ENCODE peak calls at places on chromosome X, in four cellular contexts. One of them, this sample, is unnamed.

GRCh38 chrX:38166478-38167083 is 54.1 kb downstream of the SRPX start:
- DNase-seq in GM12878: no peak
- DNase-seq in sigmoid colon: no peak
- DNase-seq in heart left ventricle: no peak
- DNase-seq in this sample: no peak

GRCh38 chrX:134396174-134396573 is 63.8 kb upstream of the HPRT1 start:
- DNase-seq in sigmoid colon: no peak
- DNase-seq in heart left ventricle: no peak
- DNase-seq in GM12878: no peak
- DNase-seq in this sample: no peak

GRCh38 chrX:74349387-74349786 is 45.4 kb downstream of the ZCCHC13 start:
- DNase-seq in heart left ventricle: no peak
- DNase-seq in GM12878: no peak
- DNase-seq in sigmoid colon: no peak
- DNase-seq in this sample: no peak

GRCh38 chrX:38870386-38870895 is 69.2 kb downstream of the MID1IP1 start:
- DNase-seq in sigmoid colon: no peak
- DNase-seq in GM12878: no peak
- DNase-seq in heart left ventricle: no peak
- DNase-seq in this sample: no peak

GRCh38 chrX:8868070-8868795 is 67.0 kb upstream of the FAM9A start:
- DNase-seq in GM12878: no peak
- DNase-seq in heart left ventricle: no peak
- DNase-seq in sigmoid colon: no peak
- DNase-seq in this sample: no peak

GRCh38 chrX:74923942-74924448 is 1.3 kb downstream of the NEXMIF start:
- DNase-seq in heart left ventricle: no peak
- DNase-seq in sigmoid colon: peak
- DNase-seq in GM12878: no peak
- DNase-seq in this sample: no peak

GRCh38 chrX:133859860-133860259 is 125.5 kb downstream of the GPC3 start:
- DNase-seq in sigmoid colon: no peak
- DNase-seq in GM12878: no peak
- DNase-seq in heart left ventricle: no peak
- DNase-seq in this sample: no peak

GRCh38 chrX:48834383-48834709 is 1.1 kb downstream of the PCSK1N start:
- DNase-seq in GM12878: no peak
- DNase-seq in sigmoid colon: no peak
- DNase-seq in heart left ventricle: no peak
- DNase-seq in this sample: no peak

GRCh38 chrX:70423937-70424336 is 823 bp downstream of the GDPD2 start:
- DNase-seq in heart left ventricle: no peak
- DNase-seq in sigmoid colon: no peak
- DNase-seq in GM12878: no peak
- DNase-seq in this sample: no peak

GRCh38 chrX:116881961-116882360 is 419.2 kb upstream of the CT83 start:
- DNase-seq in GM12878: no peak
- DNase-seq in heart left ventricle: no peak
- DNase-seq in sigmoid colon: no peak
- DNase-seq in this sample: no peak

GRCh38 chrX:134161162-134161561 is 75.8 kb upstream of the CCDC160 start:
- DNase-seq in GM12878: no peak
- DNase-seq in heart left ventricle: no peak
- DNase-seq in sigmoid colon: no peak
- DNase-seq in this sample: no peak

GRCh38 chrX:33183366-33183765 is 28.0 kb downstream of the DMD start:
- DNase-seq in heart left ventricle: peak
- DNase-seq in GM12878: no peak
- DNase-seq in sigmoid colon: peak
- DNase-seq in this sample: no peak

GRCh38 chrX:16678689-16679088 is 28.7 kb downstream of the S100G start:
- DNase-seq in heart left ventricle: no peak
- DNase-seq in sigmoid colon: no peak
- DNase-seq in GM12878: no peak
- DNase-seq in this sample: no peak

GRCh38 chrX:18941896-18942295 is 42.0 kb downstream of the PHKA2 start:
- DNase-seq in heart left ventricle: no peak
- DNase-seq in sigmoid colon: no peak
- DNase-seq in GM12878: no peak
- DNase-seq in this sample: no peak

GRCh38 chrX:18900401-18900976 is 83.4 kb downstream of the PHKA2 start:
- DNase-seq in heart left ventricle: no peak
- DNase-seq in GM12878: no peak
- DNase-seq in sigmoid colon: no peak
- DNase-seq in this sample: no peak

GRCh38 chrX:12770440-12770839 is 20.8 kb upstream of the PRPS2 start:
- DNase-seq in sigmoid colon: no peak
- DNase-seq in heart left ventricle: no peak
- DNase-seq in GM12878: no peak
- DNase-seq in this sample: no peak

GRCh38 chrX:38061335-38061734 is 55.0 kb downstream of the SYTL5 start:
- DNase-seq in heart left ventricle: no peak
- DNase-seq in sigmoid colon: no peak
- DNase-seq in GM12878: no peak
- DNase-seq in this sample: no peak

GRCh38 chrX:65697915-65698796 is 30.7 kb downstream of the MSN start:
- DNase-seq in sigmoid colon: no peak
- DNase-seq in heart left ventricle: peak
- DNase-seq in GM12878: peak
- DNase-seq in this sample: no peak

GRCh38 chrX:87941841-87942240 is 424.2 kb downstream of the KLHL4 start:
- DNase-seq in GM12878: no peak
- DNase-seq in heart left ventricle: no peak
- DNase-seq in sigmoid colon: no peak
- DNase-seq in this sample: no peak

GRCh38 chrX:103376979-103377324 is 614 bp downstream of the BEX3 start:
- DNase-seq in sigmoid colon: no peak
- DNase-seq in heart left ventricle: no peak
- DNase-seq in GM12878: no peak
- DNase-seq in this sample: no peak

GRCh38 chrX:74613350-74614192 is 853 bp downstream of the RLIM start:
- DNase-seq in GM12878: no peak
- DNase-seq in heart left ventricle: no peak
- DNase-seq in sigmoid colon: no peak
- DNase-seq in this sample: no peak

GRCh38 chrX:69289839-69290123 is 124.5 kb upstream of the PJA1 start:
- DNase-seq in GM12878: no peak
- DNase-seq in sigmoid colon: no peak
- DNase-seq in heart left ventricle: no peak
- DNase-seq in this sample: no peak

GRCh38 chrX:136146614-136147319 is 566 bp upstream of the FHL1 start:
- DNase-seq in GM12878: no peak
- DNase-seq in sigmoid colon: no peak
- DNase-seq in heart left ventricle: peak
- DNase-seq in this sample: no peak

GRCh38 chrX:9562851-9563250 is 98.0 kb downstream of the TBL1X start:
- DNase-seq in sigmoid colon: no peak
- DNase-seq in GM12878: no peak
- DNase-seq in heart left ventricle: peak
- DNase-seq in this sample: no peak

GRCh38 chrX:99468993-99469392 is 941.1 kb downstream of the PCDH19 start:
- DNase-seq in sigmoid colon: no peak
- DNase-seq in GM12878: no peak
- DNase-seq in heart left ventricle: no peak
- DNase-seq in this sample: no peak

GRCh38 chrX:12954376-12954775 is 20.5 kb upstream of the TMSB4X start:
- DNase-seq in heart left ventricle: no peak
- DNase-seq in GM12878: no peak
- DNase-seq in sigmoid colon: no peak
- DNase-seq in this sample: no peak

GRCh38 chrX:133985164-133986007 is at the start of gene GPC3:
- DNase-seq in sigmoid colon: peak
- DNase-seq in heart left ventricle: peak
- DNase-seq in GM12878: no peak
- DNase-seq in this sample: no peak

GRCh38 chrX:39674771-39675553 is 422.8 kb downstream of the BCOR start:
- DNase-seq in GM12878: no peak
- DNase-seq in heart left ventricle: no peak
- DNase-seq in sigmoid colon: no peak
- DNase-seq in this sample: no peak

GRCh38 chrX:54042609-54043010 is 1.7 kb downstream of the PHF8 start:
- DNase-seq in GM12878: no peak
- DNase-seq in sigmoid colon: peak
- DNase-seq in heart left ventricle: peak
- DNase-seq in this sample: no peak

DNA sequence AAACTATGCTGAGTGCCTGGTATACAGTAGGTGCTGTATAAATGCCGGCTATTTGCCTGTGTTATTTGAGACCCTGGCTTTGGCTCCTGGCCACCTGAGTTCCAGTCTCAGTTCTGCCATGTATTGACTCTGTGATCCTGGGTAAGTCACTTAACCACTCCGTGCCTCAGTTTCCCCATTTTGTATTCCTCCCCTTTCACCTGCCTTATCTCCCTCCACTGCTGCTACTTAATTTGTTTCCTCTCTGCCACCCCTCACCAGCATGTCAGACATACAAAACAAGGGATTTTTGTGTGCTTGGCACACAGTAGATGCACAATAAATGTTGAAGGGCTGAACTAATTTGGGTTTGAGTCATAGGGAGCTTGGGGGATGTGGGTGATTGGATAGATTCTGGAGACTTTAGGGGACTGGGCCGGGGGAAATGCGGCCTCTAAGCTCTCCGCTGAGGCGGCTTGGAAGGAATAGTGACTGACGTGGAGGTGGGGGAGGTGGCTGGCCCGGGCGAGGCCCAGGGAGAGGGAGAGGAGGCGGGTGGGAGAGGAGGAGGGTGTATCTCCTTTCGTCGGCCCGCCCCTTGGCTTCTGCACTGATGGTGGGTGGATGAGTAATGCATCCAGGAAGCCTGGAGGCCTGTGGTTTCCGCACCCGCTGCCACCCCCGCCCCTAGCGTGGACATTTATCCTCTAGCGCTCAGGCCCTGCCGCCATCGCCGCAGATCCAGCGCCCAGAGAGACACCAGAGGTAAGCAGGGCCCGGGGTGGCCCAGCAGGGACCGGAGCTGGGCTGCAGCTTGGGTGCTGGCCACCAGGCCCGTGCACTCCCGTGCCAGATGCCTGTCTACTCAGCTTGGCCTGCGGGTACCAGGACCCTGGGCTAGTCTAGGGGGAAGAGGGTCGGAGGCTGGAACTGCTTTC is at the start of gene TIMP1:
- DNase-seq in GM12878: peak
- DNase-seq in sigmoid colon: peak
- DNase-seq in heart left ventricle: peak
- DNase-seq in this sample: no peak
- TF ChIP-seq POLR2A in GM12878: peak
- TF ChIP-seq POLR2A in sigmoid colon: no peak
- TF ChIP-seq POLR2A in heart left ventricle: peak
- TF ChIP-seq POLR2A in this sample: no peak

DNA sequence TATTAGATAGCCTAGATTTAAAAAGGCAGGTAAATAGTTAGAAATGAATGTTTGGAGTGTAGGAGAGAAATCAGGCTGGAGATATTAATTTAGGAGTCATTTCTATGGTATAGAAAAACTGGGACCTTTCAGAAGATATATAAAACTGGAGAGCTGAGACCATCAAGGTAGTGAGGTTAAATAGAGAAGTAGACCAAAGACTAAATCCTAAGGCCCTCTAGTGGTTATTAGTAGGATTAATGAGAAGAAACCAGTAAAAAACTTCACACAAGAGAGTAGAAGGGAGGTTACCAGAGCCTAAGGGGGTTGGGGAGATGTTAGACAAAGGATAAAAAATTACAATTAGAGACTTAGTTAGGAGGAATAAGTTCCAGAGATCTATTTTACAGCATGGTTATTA is 351.0 kb upstream of the SPANXN1 start:
- DNase-seq in heart left ventricle: no peak
- DNase-seq in GM12878: no peak
- DNase-seq in sigmoid colon: no peak
- DNase-seq in this sample: no peak
- TF ChIP-seq CTCF in heart left ventricle: no peak
- TF ChIP-seq CTCF in GM12878: peak
- TF ChIP-seq CTCF in sigmoid colon: no peak
- TF ChIP-seq CTCF in this sample: no peak

GRCh38 chrX:24026403-24026801 is 584 bp downstream of the KLHL15 start:
- DNase-seq in heart left ventricle: no peak
- DNase-seq in GM12878: no peak
- DNase-seq in sigmoid colon: no peak
- DNase-seq in this sample: no peak

GRCh38 chrX:24023972-24024664 is 2.9 kb downstream of the KLHL15 start:
- DNase-seq in heart left ventricle: no peak
- DNase-seq in sigmoid colon: no peak
- DNase-seq in GM12878: no peak
- DNase-seq in this sample: no peak

GRCh38 chrX:24024819-24025740 is 1.9 kb downstream of the KLHL15 start:
- DNase-seq in GM12878: peak
- DNase-seq in sigmoid colon: peak
- DNase-seq in heart left ventricle: peak
- DNase-seq in this sample: no peak

GRCh38 chrX:24027086-24027485 is at the start of gene KLHL15:
- DNase-seq in GM12878: no peak
- DNase-seq in sigmoid colon: no peak
- DNase-seq in heart left ventricle: no peak
- DNase-seq in this sample: no peak

DNA sequence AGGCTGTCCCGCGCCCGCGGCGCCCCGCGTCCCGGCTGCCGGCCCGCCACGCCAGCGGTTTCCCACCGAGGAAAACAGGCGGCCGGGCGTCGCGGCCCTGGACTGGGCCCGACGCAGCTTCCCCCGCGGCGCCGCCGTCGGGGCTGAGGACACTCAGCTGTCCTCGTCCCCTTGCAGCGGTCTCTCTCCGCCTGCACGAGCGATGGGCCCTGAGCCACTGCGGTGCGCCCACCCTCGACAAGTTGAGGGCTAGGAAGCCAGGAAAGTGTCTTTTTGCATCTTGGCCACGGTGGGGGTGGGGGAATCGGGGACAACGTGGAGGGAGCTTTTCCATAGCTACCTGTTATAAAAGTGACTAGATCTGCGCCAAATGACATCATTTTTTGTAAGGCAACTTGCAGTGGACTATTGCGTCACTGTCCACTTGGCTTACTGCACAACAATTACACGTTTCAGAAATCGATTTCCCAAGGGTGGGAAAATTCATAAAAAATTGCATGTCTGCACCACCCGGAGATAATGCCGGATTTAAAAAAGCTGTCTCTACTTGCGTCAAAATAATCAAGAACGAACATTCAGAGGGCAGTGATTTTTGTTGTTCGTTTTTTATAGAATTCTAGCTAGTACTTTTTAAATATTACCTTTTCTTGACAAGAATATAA is 1.1 kb downstream of the KLHL15 start:
- DNase-seq in sigmoid colon: peak
- DNase-seq in GM12878: no peak
- DNase-seq in heart left ventricle: no peak
- DNase-seq in this sample: peak
- TF ChIP-seq POLR2A in sigmoid colon: no peak
- TF ChIP-seq POLR2A in GM12878: peak
- TF ChIP-seq POLR2A in heart left ventricle: peak
- TF ChIP-seq POLR2A in this sample: no peak

GRCh38 chrX:41923925-41924693 is 755 bp upstream of the CASK start:
- DNase-seq in GM12878: no peak
- DNase-seq in heart left ventricle: peak
- DNase-seq in sigmoid colon: no peak
- DNase-seq in this sample: no peak
- TF ChIP-seq CTCF in GM12878: no peak
- TF ChIP-seq CTCF in heart left ventricle: no peak
- TF ChIP-seq CTCF in sigmoid colon: no peak
- TF ChIP-seq CTCF in this sample: no peak